ENCODE peak calls at places on chromosomes 1 and 21, in nine cellular contexts. J is bronchial epithelial cell, X is H4, A is skeletal muscle cell, T is tibial nerve, O is M059J, M is fibroblast of lung, F is BJ, D is Ammon's horn. B is an unnamed sample.
A peak's percentile ranks its signal among the peaks of the same experiment; 100 is the strongest.

GRCh38 chr21:44784810-44785209 is 16.8 kb downstream of the UBE2G2 start:
- DNase-seq in J (no peak), X (no peak), A (no peak), T (no peak), O (no peak), M (no peak), F (no peak), D (no peak), B (no peak)

GRCh38 chr1:180615493-180616290 is 16.1 kb upstream of the XPR1 start:
- DNase-seq in J (peak; percentile 76), X (no peak), A (no peak), T (no peak), O (no peak), M (peak; percentile 27), F (no peak), D (no peak), B (no peak)

GRCh38 chr1:181133969-181134418 is 45.5 kb downstream of the IER5 start:
- DNase-seq in J (no peak), X (no peak), A (no peak), T (no peak), O (no peak), M (no peak), F (no peak), D (no peak), B (no peak)

GRCh38 chr1:1179983-1180861 is 6.5 kb downstream of the TTLL10 start:
- DNase-seq in J (no peak), X (no peak), A (no peak), T (no peak), O (no peak), M (no peak), F (no peak), D (no peak), B (no peak)

GRCh38 chr1:74505889-74506288 is 6.5 kb downstream of the LRRC53 start:
- DNase-seq in J (no peak), X (no peak), A (no peak), T (no peak), O (no peak), M (no peak), F (no peak), D (no peak), B (no peak)

GRCh38 chr1:202037706-202038296 is 27.4 kb downstream of the ELF3 start:
- DNase-seq in J (peak; percentile 76), X (no peak), A (no peak), T (no peak), O (peak; percentile 38), M (no peak), F (no peak), D (no peak), B (no peak)

GRCh38 chr1:2466834-2467554 is 9.1 kb upstream of the PLCH2 start:
- DNase-seq in J (no peak), X (no peak), A (no peak), T (no peak), O (no peak), M (no peak), F (no peak), D (no peak), B (no peak)

GRCh38 chr21:14591882-14592281 is 45.8 kb upstream of the SAMSN1 start:
- DNase-seq in J (peak; percentile 9), X (no peak), A (peak; percentile 67), T (no peak), O (peak; percentile 7), M (peak; percentile 66), F (no peak), D (peak; percentile 43), B (no peak)

GRCh38 chr1:168520052-168520751 is 23.6 kb downstream of the XCL2 start:
- DNase-seq in J (no peak), X (no peak), A (no peak), T (no peak), O (no peak), M (no peak), F (no peak), D (no peak), B (no peak)

GRCh38 chr1:151705739-151706463 is 10.7 kb downstream of the CELF3 start:
- DNase-seq in J (peak; percentile 7), X (no peak), A (no peak), T (no peak), O (no peak), M (no peak), F (no peak), D (no peak), B (no peak)

GRCh38 chr1:172821609-172822274 is 162.8 kb downstream of the FASLG start:
- DNase-seq in J (no peak), X (peak; percentile 68), A (peak; percentile 72), T (no peak), O (peak; percentile 79), M (peak; percentile 90), F (no peak), D (peak; percentile 52), B (no peak)

GRCh38 chr1:236100799-236101198 is 35.9 kb upstream of the NID1 start:
- DNase-seq in J (no peak), X (no peak), A (no peak), T (no peak), O (no peak), M (no peak), F (no peak), D (no peak), B (no peak)

GRCh38 chr1:36846366-36846765 is 187.9 kb downstream of the GRIK3 start:
- DNase-seq in J (no peak), X (no peak), A (no peak), T (no peak), O (no peak), M (no peak), F (no peak), D (no peak), B (no peak)

GRCh38 chr1:151711940-151712339 is 4.7 kb downstream of the CELF3 start:
- DNase-seq in J (no peak), X (no peak), A (no peak), T (no peak), O (no peak), M (no peak), F (no peak), D (no peak), B (no peak)

GRCh38 chr1:203206116-203206687 is 19.7 kb upstream of the CHI3L1 start:
- DNase-seq in J (no peak), X (no peak), A (peak; percentile 31), T (no peak), O (no peak), M (no peak), F (no peak), D (no peak), B (peak; percentile 91)

GRCh38 chr1:41450747-41451285 is 33.7 kb downstream of the EDN2 start:
- DNase-seq in J (peak; percentile 31), X (no peak), A (no peak), T (no peak), O (peak; percentile 65), M (no peak), F (no peak), D (no peak), B (no peak)

GRCh38 chr1:161330346-161330745 is 16.2 kb downstream of the SDHC start:
- DNase-seq in J (peak; percentile 21), X (no peak), A (no peak), T (no peak), O (peak; percentile 69), M (no peak), F (no peak), D (no peak), B (no peak)

GRCh38 chr1:51648180-51649109 is 31.6 kb downstream of the OSBPL9 start:
- DNase-seq in J (peak; percentile 35), X (peak; percentile 57), A (peak; percentile 73), T (no peak), O (peak; percentile 62), M (peak; percentile 89), F (no peak), D (peak; percentile 3), B (no peak)

GRCh38 chr1:161021168-161021958 is 411 bp upstream of the F11R start:
- DNase-seq in J (peak; percentile 99), X (peak; percentile 78), A (no peak), T (no peak), O (peak; percentile 90), M (no peak), F (no peak), D (peak; percentile 54), B (no peak)

GRCh38 chr1:180881806-180882509 is 30.7 kb upstream of the KIAA1614 start:
- DNase-seq in J (peak; percentile 63), X (peak; percentile 62), A (peak; percentile 19), T (no peak), O (peak; percentile 71), M (peak; percentile 74), F (no peak), D (peak; percentile 62), B (no peak)

GRCh38 chr1:181185461-181185860 is 97.0 kb downstream of the IER5 start:
- DNase-seq in J (no peak), X (no peak), A (no peak), T (no peak), O (no peak), M (no peak), F (no peak), D (no peak), B (no peak)